ENCODE peak calls at places on chromosomes 4 and X, in five cellular contexts. One of them, this sample, is unnamed.

GRCh38 chrX:52865328-52865980 is 2.4 kb downstream of the XAGE3 start:
- DNase-seq in K562: no peak
- DNase-seq in HCT116: no peak
- DNase-seq in GM12892: no peak
- DNase-seq in GM23338: no peak
- DNase-seq in this sample: no peak

GRCh38 chrX:96719161-96719875 is 34.7 kb downstream of the DIAPH2 start:
- DNase-seq in K562: no peak
- DNase-seq in HCT116: no peak
- DNase-seq in GM12892: no peak
- DNase-seq in GM23338: no peak
- DNase-seq in this sample: no peak

GRCh38 chrX:151396042-151396826 is 772 bp upstream of the VMA21 start:
- DNase-seq in K562: no peak
- DNase-seq in HCT116: no peak
- DNase-seq in GM12892: no peak
- DNase-seq in GM23338: peak; percentile 27
- DNase-seq in this sample: no peak

GRCh38 chrX:15738686-15739016 is 581 bp downstream of the CA5B start:
- DNase-seq in K562: no peak
- DNase-seq in HCT116: no peak
- DNase-seq in GM12892: no peak
- DNase-seq in GM23338: no peak
- DNase-seq in this sample: no peak

GRCh38 chr4:151744614-151745013 is 16.2 kb downstream of the GATB start:
- DNase-seq in K562: peak; percentile 82
- DNase-seq in HCT116: peak; percentile 79
- DNase-seq in GM12892: no peak
- DNase-seq in GM23338: peak; percentile 18
- DNase-seq in this sample: no peak

GRCh38 chrX:63050225-63050624 is 300.9 kb downstream of the SPIN4 start:
- DNase-seq in K562: no peak
- DNase-seq in HCT116: peak; percentile 1
- DNase-seq in GM12892: no peak
- DNase-seq in GM23338: peak; percentile 3
- DNase-seq in this sample: no peak

GRCh38 chr4:6092131-6092530 is 73.9 kb upstream of the C4orf50 start:
- DNase-seq in K562: no peak
- DNase-seq in HCT116: no peak
- DNase-seq in GM12892: no peak
- DNase-seq in GM23338: peak; percentile 59
- DNase-seq in this sample: no peak

GRCh38 chrX:132940727-132941162 is 17.7 kb downstream of the HS6ST2 start:
- DNase-seq in K562: peak; percentile 8
- DNase-seq in HCT116: peak; percentile 4
- DNase-seq in GM12892: no peak
- DNase-seq in GM23338: peak; percentile 58
- DNase-seq in this sample: no peak

GRCh38 chrX:48945517-48946348 is 11.7 kb downstream of the OTUD5 start:
- DNase-seq in K562: peak; percentile 56
- DNase-seq in HCT116: peak; percentile 6
- DNase-seq in GM12892: no peak
- DNase-seq in GM23338: peak; percentile 82
- DNase-seq in this sample: peak; percentile 58

GRCh38 chr4:158775091-158775651 is 6.3 kb downstream of the FNIP2 start:
- DNase-seq in K562: no peak
- DNase-seq in HCT116: no peak
- DNase-seq in GM12892: no peak
- DNase-seq in GM23338: no peak
- DNase-seq in this sample: no peak

GRCh38 chrX:103571726-103572125 is 13.6 kb upstream of the TCEAL4 start:
- DNase-seq in K562: no peak
- DNase-seq in HCT116: no peak
- DNase-seq in GM12892: no peak
- DNase-seq in GM23338: no peak
- DNase-seq in this sample: no peak

GRCh38 chrX:147537172-147537571 is 374.5 kb upstream of the FMR1 start:
- DNase-seq in K562: no peak
- DNase-seq in HCT116: no peak
- DNase-seq in GM12892: no peak
- DNase-seq in GM23338: no peak
- DNase-seq in this sample: no peak

GRCh38 chr4:66062044-66062443 is 391.8 kb upstream of the EPHA5 start:
- DNase-seq in K562: no peak
- DNase-seq in HCT116: no peak
- DNase-seq in GM12892: no peak
- DNase-seq in GM23338: no peak
- DNase-seq in this sample: no peak

GRCh38 chrX:140712413-140713173 is 3.0 kb downstream of the LINC00632 start:
- DNase-seq in K562: no peak
- DNase-seq in HCT116: no peak
- DNase-seq in GM12892: no peak
- DNase-seq in GM23338: peak; percentile 79
- DNase-seq in this sample: peak; percentile 38

GRCh38 chr4:7145291-7145934 is 46.9 kb upstream of the SORCS2 start:
- DNase-seq in K562: no peak
- DNase-seq in HCT116: no peak
- DNase-seq in GM12892: no peak
- DNase-seq in GM23338: no peak
- DNase-seq in this sample: no peak

GRCh38 chr4:127045872-127046271 is 586.9 kb upstream of the INTU start:
- DNase-seq in K562: no peak
- DNase-seq in HCT116: no peak
- DNase-seq in GM12892: no peak
- DNase-seq in GM23338: peak; percentile 28
- DNase-seq in this sample: no peak

GRCh38 chrX:44785652-44786051 is 58.2 kb upstream of the DUSP21 start:
- DNase-seq in K562: no peak
- DNase-seq in HCT116: no peak
- DNase-seq in GM12892: no peak
- DNase-seq in GM23338: no peak
- DNase-seq in this sample: no peak

GRCh38 chr4:123624959-123625358 is 228.4 kb downstream of the SPRY1 start:
- DNase-seq in K562: no peak
- DNase-seq in HCT116: no peak
- DNase-seq in GM12892: no peak
- DNase-seq in GM23338: no peak
- DNase-seq in this sample: no peak

GRCh38 chr4:163556169-163556568 is 61.7 kb downstream of the TMA16 start:
- DNase-seq in K562: no peak
- DNase-seq in HCT116: no peak
- DNase-seq in GM12892: no peak
- DNase-seq in GM23338: peak; percentile 18
- DNase-seq in this sample: no peak

GRCh38 chr4:184831153-184831552 is 5.4 kb upstream of the ACSL1 start:
- DNase-seq in K562: no peak
- DNase-seq in HCT116: no peak
- DNase-seq in GM12892: no peak
- DNase-seq in GM23338: no peak
- DNase-seq in this sample: no peak

GRCh38 chr4:184838249-184839074 is 12.7 kb upstream of the ACSL1 start:
- DNase-seq in K562: peak; percentile 68
- DNase-seq in HCT116: no peak
- DNase-seq in GM12892: no peak
- DNase-seq in GM23338: no peak
- DNase-seq in this sample: no peak

GRCh38 chr4:184836613-184837012 is 10.8 kb upstream of the ACSL1 start:
- DNase-seq in K562: no peak
- DNase-seq in HCT116: no peak
- DNase-seq in GM12892: no peak
- DNase-seq in GM23338: no peak
- DNase-seq in this sample: no peak

DNA sequence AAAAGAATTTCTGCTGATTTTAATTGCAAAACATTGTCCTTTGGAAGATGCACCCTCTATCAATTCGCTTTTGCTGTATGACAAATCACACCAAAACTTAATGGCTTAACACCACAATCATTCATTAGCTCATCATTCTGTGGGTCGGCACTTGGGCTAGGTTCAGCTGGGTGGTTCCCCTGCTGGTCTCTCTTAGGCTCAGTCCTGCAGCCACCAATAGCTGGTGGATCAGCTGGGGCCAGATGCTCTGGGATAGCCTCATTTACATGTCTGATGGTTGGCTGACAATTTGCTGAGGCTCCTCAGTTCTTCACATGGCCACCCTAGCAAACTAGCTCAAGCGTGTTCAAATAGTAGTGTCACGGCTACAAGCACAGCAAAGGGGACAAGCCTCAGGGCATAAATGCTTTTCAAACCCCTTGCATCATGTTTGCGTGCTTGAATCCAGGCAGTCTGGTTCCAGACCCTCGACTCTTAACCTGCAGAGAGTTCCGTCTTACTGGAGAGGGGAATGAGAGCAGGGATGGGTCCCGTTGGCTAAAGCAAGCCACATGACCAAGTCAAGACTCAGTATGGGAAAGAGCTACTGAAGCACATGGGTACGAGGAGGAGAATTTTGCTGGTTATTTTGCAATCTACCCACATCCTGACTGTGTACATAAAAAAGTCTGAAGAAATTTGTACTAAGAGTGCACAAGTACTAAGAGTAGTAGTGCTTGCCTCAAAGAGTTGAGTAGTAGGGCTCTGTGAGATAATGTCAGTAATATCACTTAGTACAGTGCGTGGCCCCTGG is 7.5 kb upstream of the ACSL1 start:
- DNase-seq in K562: no peak
- DNase-seq in HCT116: no peak
- DNase-seq in GM12892: no peak
- DNase-seq in GM23338: peak; percentile 16
- DNase-seq in this sample: no peak
- TF ChIP-seq POLR2AphosphoS5 in K562: no peak
- TF ChIP-seq POLR2AphosphoS5 in HCT116: no peak
- TF ChIP-seq POLR2AphosphoS5 in GM12892: no peak
- TF ChIP-seq POLR2AphosphoS5 in GM23338: no peak
- TF ChIP-seq POLR2AphosphoS5 in this sample: no peak

GRCh38 chr4:102438873-102439614 is 62.1 kb upstream of the NFKB1 start:
- DNase-seq in K562: no peak
- DNase-seq in HCT116: no peak
- DNase-seq in GM12892: no peak
- DNase-seq in GM23338: peak; percentile 43
- DNase-seq in this sample: no peak
- TF ChIP-seq POLR2AphosphoS5 in K562: no peak
- TF ChIP-seq POLR2AphosphoS5 in HCT116: no peak
- TF ChIP-seq POLR2AphosphoS5 in GM12892: no peak
- TF ChIP-seq POLR2AphosphoS5 in GM23338: no peak
- TF ChIP-seq POLR2AphosphoS5 in this sample: peak; percentile 39

GRCh38 chr4:153655928-153656327 is 28.2 kb upstream of the TLR2 start:
- DNase-seq in K562: no peak
- DNase-seq in HCT116: no peak
- DNase-seq in GM12892: no peak
- DNase-seq in GM23338: no peak
- DNase-seq in this sample: peak; percentile 53
- TF ChIP-seq POLR2AphosphoS5 in K562: no peak
- TF ChIP-seq POLR2AphosphoS5 in HCT116: no peak
- TF ChIP-seq POLR2AphosphoS5 in GM12892: no peak
- TF ChIP-seq POLR2AphosphoS5 in GM23338: no peak
- TF ChIP-seq POLR2AphosphoS5 in this sample: peak; percentile 5

DNA sequence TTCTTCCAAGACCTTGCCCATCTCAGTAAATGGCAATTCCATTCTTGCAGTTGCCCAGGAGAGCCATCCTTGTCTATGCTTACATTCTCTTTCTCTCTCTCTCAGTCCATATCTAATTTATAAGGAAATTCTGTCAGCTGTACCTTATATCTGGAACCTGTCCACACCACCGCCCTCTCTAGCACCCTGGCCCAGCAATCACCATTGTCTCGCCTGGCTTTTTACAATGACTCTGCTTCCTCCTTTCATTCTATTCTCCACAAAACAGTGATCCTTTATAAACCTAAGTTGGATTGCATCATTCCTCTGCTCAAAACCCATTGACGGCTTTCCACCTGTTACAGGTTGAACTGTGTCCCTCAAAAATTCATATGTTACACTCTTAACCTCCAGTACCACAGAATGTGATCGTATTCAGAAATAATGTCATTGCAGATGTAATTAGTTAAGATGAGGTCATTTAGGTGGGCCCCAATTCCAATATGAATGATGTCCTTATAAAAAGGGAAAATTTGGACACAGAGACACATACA is 31.3 kb downstream of the APBB2 start:
- DNase-seq in K562: no peak
- DNase-seq in HCT116: no peak
- DNase-seq in GM12892: no peak
- DNase-seq in GM23338: no peak
- DNase-seq in this sample: no peak
- TF ChIP-seq POLR2AphosphoS5 in K562: no peak
- TF ChIP-seq POLR2AphosphoS5 in HCT116: no peak
- TF ChIP-seq POLR2AphosphoS5 in GM12892: no peak
- TF ChIP-seq POLR2AphosphoS5 in GM23338: no peak
- TF ChIP-seq POLR2AphosphoS5 in this sample: no peak

DNA sequence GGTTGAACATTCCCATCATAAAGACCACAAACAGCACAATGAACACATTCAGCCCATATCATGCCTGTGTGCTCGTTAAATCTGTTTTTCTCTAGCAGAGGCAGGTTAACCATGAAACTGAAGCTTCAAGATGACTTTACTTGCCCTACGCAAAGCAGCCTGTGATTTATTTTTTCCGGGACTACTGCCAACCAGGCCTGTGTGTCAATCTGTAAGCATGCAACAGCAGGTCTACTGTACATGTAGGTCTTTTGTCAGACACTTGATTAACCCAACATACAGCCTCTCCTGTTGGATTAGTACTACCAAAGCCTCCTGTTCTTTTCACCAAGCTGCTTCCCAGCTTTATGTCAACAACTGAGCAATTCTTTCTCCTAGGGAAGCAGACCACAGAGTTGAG is 85.5 kb upstream of the ACSL1 start:
- DNase-seq in K562: no peak
- DNase-seq in HCT116: peak; percentile 23
- DNase-seq in GM12892: no peak
- DNase-seq in GM23338: no peak
- DNase-seq in this sample: peak; percentile 38
- TF ChIP-seq POLR2AphosphoS5 in K562: no peak
- TF ChIP-seq POLR2AphosphoS5 in HCT116: no peak
- TF ChIP-seq POLR2AphosphoS5 in GM12892: no peak
- TF ChIP-seq POLR2AphosphoS5 in GM23338: no peak
- TF ChIP-seq POLR2AphosphoS5 in this sample: no peak

DNA sequence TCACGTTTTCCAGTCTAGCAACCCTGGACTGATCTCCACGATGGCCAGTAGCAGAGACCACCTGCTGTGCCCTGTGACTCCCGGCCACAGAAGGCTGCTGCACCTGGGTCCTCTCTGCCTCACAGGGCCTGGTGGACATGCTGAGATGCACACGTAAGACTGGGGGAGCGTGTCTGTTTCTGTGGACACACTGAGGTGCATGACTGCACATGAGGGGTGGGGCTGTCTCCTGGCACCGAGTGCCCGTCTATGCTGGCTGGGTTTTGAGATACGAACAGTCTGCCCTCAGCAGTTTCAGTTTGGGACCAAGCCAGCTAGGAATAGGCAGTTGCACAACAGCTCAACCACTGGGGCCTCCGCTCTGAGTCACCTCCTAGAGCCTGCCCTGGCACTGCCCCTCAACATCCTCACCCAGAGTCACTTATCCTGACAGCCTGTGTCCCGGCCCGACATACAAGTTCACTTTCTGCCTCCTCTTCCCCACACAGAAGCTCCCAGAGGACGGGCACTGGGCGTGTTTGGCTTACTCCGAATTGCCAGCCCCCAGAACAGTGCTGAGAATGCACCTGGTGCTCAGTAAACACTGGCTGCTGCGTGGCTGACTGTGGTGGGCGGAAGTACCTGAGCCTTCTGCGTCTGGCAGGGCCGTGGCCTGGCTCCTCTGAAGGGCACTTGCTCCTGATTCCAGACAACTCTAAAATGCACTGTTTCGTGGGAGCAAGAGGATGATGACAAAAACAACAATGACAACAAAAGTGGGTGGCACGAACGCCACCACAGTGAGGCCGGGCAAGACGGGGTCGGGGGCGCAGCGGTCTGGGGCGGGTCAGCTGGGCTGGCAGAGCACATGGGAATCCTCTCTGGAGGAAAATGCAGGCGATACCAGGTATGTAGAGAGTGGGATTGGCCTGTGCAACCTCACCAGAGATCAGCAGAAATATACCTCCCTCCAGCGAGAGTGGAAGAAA is 30.9 kb downstream of the RNF212 start:
- DNase-seq in K562: no peak
- DNase-seq in HCT116: no peak
- DNase-seq in GM12892: no peak
- DNase-seq in GM23338: no peak
- DNase-seq in this sample: peak; percentile 90
- TF ChIP-seq POLR2AphosphoS5 in K562: no peak
- TF ChIP-seq POLR2AphosphoS5 in HCT116: no peak
- TF ChIP-seq POLR2AphosphoS5 in GM12892: no peak
- TF ChIP-seq POLR2AphosphoS5 in GM23338: no peak
- TF ChIP-seq POLR2AphosphoS5 in this sample: peak; percentile 71